ENCODE peak calls at places on chromosomes 5 and 9, in four cellular contexts. W is sigmoid colon, J is GM12878, P is HepG2. H is an unnamed sample.

GRCh38 chr5:75885849-75886596 is 168.8 kb upstream of the POC5 start:
- DNase-seq in J (no peak), W (no peak), P (no peak), H (peak)

GRCh38 chr9:137666505-137666809 is 47.7 kb downstream of the EHMT1 start:
- DNase-seq in P (no peak), W (no peak), J (no peak), H (no peak)

GRCh38 chr5:135386096-135386495 is 12.9 kb downstream of the MACROH2A1 start:
- DNase-seq in W (no peak), P (no peak), J (no peak), H (peak)

GRCh38 chr5:34497031-34497808 is 158.9 kb upstream of the RAI14 start:
- DNase-seq in J (no peak), P (no peak), W (peak), H (no peak)

GRCh38 chr5:91941590-91941989 is 558.5 kb upstream of the ARRDC3 start:
- DNase-seq in P (no peak), W (no peak), J (no peak), H (no peak)

GRCh38 chr9:121744002-121744686 is 92.7 kb downstream of the DAB2IP start:
- DNase-seq in W (peak), J (no peak), P (peak), H (no peak)

GRCh38 chr5:89399553-89399952 is 516.6 kb upstream of the MEF2C start:
- DNase-seq in J (no peak), W (no peak), P (no peak), H (no peak)

GRCh38 chr5:141846031-141846430 is 32.2 kb downstream of the PCDH1 start:
- DNase-seq in P (no peak), J (no peak), W (no peak), H (no peak)

GRCh38 chr5:79578876-79579275 is 33.4 kb upstream of the TENT2 start:
- DNase-seq in J (no peak), W (no peak), P (no peak), H (no peak)

GRCh38 chr9:34157898-34158297 is 20.9 kb upstream of the UBAP1 start:
- DNase-seq in W (no peak), P (no peak), J (no peak), H (no peak)

GRCh38 chr9:123955637-123956036 is 25.7 kb upstream of the DENND1A start:
- DNase-seq in J (no peak), W (no peak), P (no peak), H (no peak)

GRCh38 chr9:94139672-94140417 is 55.6 kb downstream of the PTPDC1 start:
- DNase-seq in W (peak), P (no peak), J (no peak), H (peak)

GRCh38 chr9:94134629-94135028 is 50.4 kb downstream of the PTPDC1 start:
- DNase-seq in P (no peak), W (no peak), J (no peak), H (no peak)

GRCh38 chr9:94140791-94141790 is 56.8 kb downstream of the PTPDC1 start:
- DNase-seq in P (no peak), W (no peak), J (no peak), H (no peak)

GRCh38 chr9:94140418-94140780 is 56.1 kb downstream of the PTPDC1 start:
- DNase-seq in J (no peak), P (no peak), W (no peak), H (no peak)

DNA sequence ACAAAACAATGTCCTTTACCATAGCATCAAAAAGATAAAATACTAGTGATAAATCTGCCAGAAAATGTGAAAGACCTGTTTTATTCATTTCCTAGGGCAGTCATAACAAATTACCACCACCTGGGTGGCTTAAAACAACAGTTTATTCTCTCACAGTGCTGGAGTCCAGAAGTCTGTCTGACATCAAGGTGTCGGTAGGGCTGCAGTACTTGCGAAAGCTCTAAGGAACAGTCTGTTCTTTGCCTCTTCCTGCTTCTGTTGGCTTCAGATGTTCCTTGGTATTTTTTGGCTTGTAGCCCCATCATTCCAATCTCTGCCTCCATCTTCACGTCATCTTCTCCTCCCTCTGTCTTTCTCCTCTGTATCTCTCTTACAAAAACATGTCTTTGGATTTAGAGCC is 51.0 kb downstream of the PTPDC1 start:
- DNase-seq in W (peak), P (no peak), J (no peak), H (no peak)
- TF ChIP-seq EP300 in W (peak), P (no peak), J (no peak), H (peak)

DNA sequence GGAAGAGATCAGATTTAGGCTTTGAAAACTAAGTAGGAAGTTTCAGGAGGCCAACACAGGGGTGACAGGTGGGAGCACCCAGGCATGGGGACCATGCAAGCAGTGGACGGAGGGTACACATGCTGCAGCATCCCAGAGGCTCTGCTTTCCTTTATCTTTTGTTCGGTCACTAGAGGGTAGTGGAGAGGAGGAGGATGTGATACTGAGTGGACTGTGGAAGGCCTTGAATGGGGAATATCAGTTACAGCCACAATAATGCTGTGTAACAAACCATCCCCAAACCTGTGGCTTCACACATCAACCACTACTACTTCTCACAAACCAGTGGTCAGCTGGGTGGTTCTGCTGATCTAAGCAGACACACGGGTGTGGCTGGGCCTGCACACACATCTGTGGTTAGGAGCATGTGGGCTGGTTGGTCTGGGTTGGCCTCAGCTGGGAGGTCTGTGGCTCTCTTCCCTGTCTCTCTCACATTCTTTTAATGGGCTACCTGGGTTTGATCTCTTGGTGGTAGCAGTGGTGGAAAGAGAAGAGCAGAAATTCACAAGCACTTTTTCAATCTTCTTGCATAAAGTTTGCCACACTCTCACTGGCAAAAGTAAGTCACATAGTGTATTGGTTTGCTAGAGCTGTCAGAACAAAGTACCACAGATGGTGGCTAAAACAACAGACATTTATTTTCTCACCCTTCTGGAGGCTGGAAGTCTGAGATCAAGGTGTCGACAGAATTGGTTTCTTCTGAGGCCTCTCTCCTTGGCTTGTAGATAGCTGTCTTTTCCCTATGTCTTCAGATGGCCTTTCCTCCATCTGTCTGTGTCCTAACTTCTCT is 238.7 kb downstream of the AGTPBP1 start:
- DNase-seq in P (no peak), W (no peak), J (no peak), H (no peak)
- TF ChIP-seq CTCF in P (peak), W (no peak), J (no peak), H (no peak)

GRCh38 chr9:120712539-120713031 is 1.7 kb downstream of the MEGF9 start:
- DNase-seq in J (no peak), P (no peak), W (no peak), H (no peak)

GRCh38 chr9:120710110-120710981 is 3.9 kb downstream of the MEGF9 start:
- DNase-seq in J (no peak), W (no peak), P (peak), H (no peak)

GRCh38 chr9:120711841-120712538 is 2.3 kb downstream of the MEGF9 start:
- DNase-seq in J (no peak), P (no peak), W (no peak), H (no peak)

GRCh38 chr9:120713257-120714087 is 798 bp downstream of the MEGF9 start:
- DNase-seq in W (peak), J (no peak), P (no peak), H (no peak)

DNA sequence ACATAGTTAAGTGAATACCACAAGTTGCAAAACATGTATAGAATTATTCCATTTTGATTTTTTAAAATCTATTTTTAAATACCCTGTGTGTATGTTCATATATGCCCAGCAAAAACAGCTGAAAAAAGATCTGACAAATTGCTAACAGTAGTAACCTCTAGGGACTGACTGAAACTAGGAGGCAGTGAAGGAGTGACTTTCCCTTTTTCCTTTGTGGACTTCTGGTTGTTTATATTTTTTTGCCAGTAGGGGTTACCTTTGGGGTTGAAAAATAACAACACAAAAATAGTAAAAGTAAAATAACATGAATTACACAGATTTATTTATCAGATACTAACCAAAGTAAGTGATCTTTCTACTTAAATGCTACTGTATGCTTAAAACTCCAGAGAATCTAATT is 2.9 kb downstream of the MEGF9 start:
- DNase-seq in W (no peak), P (no peak), J (no peak), H (no peak)
- H3K4me3 ChIP-seq in W (no peak), P (peak), J (no peak), H (peak)

GRCh38 chr5:16534280-16534679 is 68.7 kb upstream of the ZNF622 start:
- DNase-seq in W (no peak), P (no peak), J (no peak), H (no peak)

GRCh38 chr5:16531063-16531667 is 65.6 kb upstream of the ZNF622 start:
- DNase-seq in W (no peak), P (no peak), J (no peak), H (no peak)

GRCh38 chr5:16528382-16528849 is 62.8 kb upstream of the ZNF622 start:
- DNase-seq in J (no peak), P (no peak), W (no peak), H (no peak)

GRCh38 chr5:16529319-16529718 is 63.7 kb upstream of the ZNF622 start:
- DNase-seq in W (no peak), P (no peak), J (no peak), H (no peak)
- TF ChIP-seq EP300 in W (no peak), P (no peak), J (no peak), H (no peak)

DNA sequence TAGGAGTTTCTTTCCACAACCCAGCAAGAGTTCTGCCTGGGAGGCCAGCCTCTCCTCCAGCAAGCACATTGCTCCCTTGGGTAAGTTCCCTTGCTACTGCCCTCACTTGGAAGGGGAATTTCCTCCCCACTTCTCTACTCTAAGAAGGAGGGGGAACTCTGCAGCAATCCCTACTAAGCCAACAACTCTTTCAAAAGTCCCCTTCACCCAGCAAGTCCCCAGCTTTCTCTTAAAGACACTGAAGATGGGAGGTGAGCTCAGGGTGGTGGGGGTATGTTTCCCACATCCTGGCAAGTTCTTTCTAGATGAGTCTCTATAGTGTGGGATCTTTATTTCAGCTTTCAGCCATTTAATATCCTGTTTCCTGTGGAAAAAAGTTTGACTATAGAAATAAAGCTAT is 49.0 kb downstream of the PDE8B start:
- DNase-seq in P (no peak), J (peak), W (no peak), H (no peak)
- TF ChIP-seq CTCF in P (no peak), J (no peak), W (no peak), H (no peak)

GRCh38 chr9:88326024-88326423 is 62.2 kb upstream of the SPIN1 start:
- DNase-seq in J (no peak), W (no peak), P (no peak), H (no peak)

GRCh38 chr9:88322906-88323566 is 65.2 kb upstream of the SPIN1 start:
- DNase-seq in J (no peak), W (peak), P (no peak), H (no peak)

GRCh38 chr9:88319936-88320747 is 68.1 kb upstream of the SPIN1 start:
- DNase-seq in P (no peak), J (no peak), W (peak), H (no peak)

DNA sequence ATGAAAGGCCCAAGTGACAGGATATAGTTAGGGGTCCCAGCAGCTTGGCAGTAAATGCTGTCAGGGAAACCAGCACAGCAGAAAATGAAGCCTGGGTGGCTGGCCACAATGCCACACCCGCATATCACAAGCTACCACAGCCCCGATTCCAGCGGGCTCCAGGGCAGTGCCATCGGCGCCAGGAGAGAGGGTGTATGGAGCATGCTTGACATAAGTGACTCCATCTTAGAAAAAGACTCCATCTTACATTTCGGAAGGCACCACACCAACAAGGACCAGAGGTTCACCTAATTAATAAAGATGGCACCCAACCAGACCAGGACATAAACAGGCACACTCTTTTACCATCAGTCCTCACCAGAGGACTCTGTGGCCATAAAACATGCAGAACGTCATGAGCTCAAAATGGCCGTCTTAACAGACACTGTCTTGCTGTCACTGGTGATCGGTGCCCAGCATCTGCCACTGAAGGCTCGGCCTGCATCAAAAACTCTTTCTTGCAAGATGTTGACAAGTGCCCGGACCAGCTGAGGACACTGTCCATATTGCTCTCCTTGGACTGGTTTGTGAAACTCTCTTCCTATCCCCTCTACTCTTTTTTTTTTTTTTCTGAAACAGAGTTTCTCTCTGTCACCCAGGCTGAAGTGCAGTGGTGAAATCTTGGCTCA is 67.4 kb upstream of the SPIN1 start:
- DNase-seq in W (peak), J (no peak), P (no peak), H (no peak)
- H3K4me3 ChIP-seq in W (no peak), J (no peak), P (no peak), H (no peak)

GRCh38 chr5:105263522-105263921 is 1700.9 kb upstream of the NUDT12 start:
- DNase-seq in J (no peak), P (no peak), W (no peak), H (no peak)
- TF ChIP-seq EP300 in J (no peak), P (no peak), W (no peak), H (no peak)

GRCh38 chr9:70229579-70229978 is 29.2 kb upstream of the SMC5 start:
- DNase-seq in J (no peak), W (no peak), P (no peak), H (no peak)
- TF ChIP-seq CTCF in J (no peak), W (no peak), P (peak), H (peak)

DNA sequence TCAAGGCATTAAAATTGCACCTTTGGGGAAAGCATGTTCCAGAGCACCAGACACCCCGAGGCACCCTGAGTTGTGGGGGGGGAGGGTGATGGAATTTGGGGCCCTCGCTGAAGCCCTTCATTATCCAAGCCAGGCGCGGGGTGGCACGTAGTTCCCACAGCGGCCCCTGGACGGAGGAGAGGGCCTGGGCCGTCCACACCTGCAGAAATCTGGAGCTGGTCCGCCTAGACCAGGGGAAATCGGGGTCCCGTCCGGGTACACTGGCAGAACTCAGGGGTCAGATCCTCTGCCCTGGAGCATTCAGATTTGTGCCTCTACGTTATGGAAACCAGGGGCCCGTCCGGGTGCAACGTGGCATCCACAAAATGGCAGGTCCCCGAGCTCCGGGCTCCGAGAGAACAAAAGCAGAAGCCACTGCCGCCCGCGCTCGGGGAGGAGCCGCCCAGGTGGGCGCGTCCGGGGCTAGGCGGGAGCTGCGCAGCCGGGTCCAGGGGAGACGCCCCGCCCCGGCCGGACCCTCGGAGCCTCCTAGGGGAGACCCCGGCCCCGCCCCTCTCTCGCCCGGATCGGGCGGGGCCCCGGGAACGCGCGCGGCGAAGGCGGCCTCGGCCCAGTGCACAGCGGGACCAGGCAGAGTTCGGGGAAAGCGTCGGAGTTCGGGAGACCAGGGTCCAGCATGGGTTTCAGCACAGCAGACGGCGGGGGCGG is at the start of gene PLEKHG4B:
- DNase-seq in J (no peak), P (no peak), W (no peak), H (no peak)
- H3K4me3 ChIP-seq in J (no peak), P (peak), W (no peak), H (peak)

H was measured in esophagus muscularis mucosa.